ENCODE peak calls at places on chromosome 7, in six cellular contexts. F is stimulated activated CD4-positive, alpha-beta T cell treated with anti-CD3 and anti-CD28 coated beads, Interleukin-12 subunit alpha, Interleukin-12 subunit beta, amount 100 ng/mL, for 4 hours; B is A172; H is cerebellum; X is gastrocnemius medialis; P is CD8-positive, alpha-beta T cell. N is an unnamed sample.

GRCh38 chr7:81462672-81463071 is 307.2 kb downstream of the HGF start:
- DNase-seq in F (no peak), B (no peak), H (no peak), X (no peak), P (no peak), N (no peak)

GRCh38 chr7:130276796-130277762 is 10.4 kb downstream of the CPA2 start:
- DNase-seq in F (peak; percentile 28), B (peak; percentile 81), H (no peak), X (no peak), P (no peak), N (no peak)

GRCh38 chr7:138063400-138063799 is 12.9 kb upstream of the AKR1D1 start:
- DNase-seq in F (no peak), B (no peak), H (no peak), X (no peak), P (no peak), N (no peak)

GRCh38 chr7:134919240-134919641 is 67.1 kb upstream of the AGBL3 start:
- DNase-seq in F (no peak), B (no peak), H (no peak), X (no peak), P (no peak), N (no peak)

GRCh38 chr7:42012786-42013360 is 224.1 kb downstream of the GLI3 start:
- DNase-seq in F (no peak), B (no peak), H (no peak), X (no peak), P (no peak), N (no peak)

GRCh38 chr7:128954830-128955797 is 17.4 kb downstream of the IRF5 start:
- DNase-seq in F (no peak), B (no peak), H (no peak), X (no peak), P (no peak), N (no peak)

GRCh38 chr7:134777908-134778580 is 1.4 kb upstream of the CALD1 start:
- DNase-seq in F (no peak), B (no peak), H (no peak), X (no peak), P (no peak), N (no peak)

GRCh38 chr7:228610-229009 is 36.2 kb downstream of the FAM20C start:
- DNase-seq in F (no peak), B (no peak), H (no peak), X (no peak), P (no peak), N (no peak)

GRCh38 chr7:83413831-83414230 is 235.1 kb downstream of the SEMA3E start:
- DNase-seq in F (no peak), B (no peak), H (no peak), X (no peak), P (no peak), N (no peak)

GRCh38 chr7:115297651-115298050 is 375.8 kb downstream of the MDFIC start:
- DNase-seq in F (no peak), B (peak; percentile 73), H (no peak), X (no peak), P (no peak), N (no peak)

GRCh38 chr7:31767686-31768358 is 80.8 kb downstream of the PPP1R17 start:
- DNase-seq in F (no peak), B (no peak), H (no peak), X (no peak), P (no peak), N (no peak)

GRCh38 chr7:63073286-63073685 is 925.4 kb upstream of the ZNF722 start:
- DNase-seq in F (no peak), B (no peak), H (no peak), X (no peak), P (no peak), N (no peak)

GRCh38 chr7:87934699-87935372 is 785 bp downstream of the ADAM22 start:
- DNase-seq in F (no peak), B (no peak), H (peak; percentile 66), X (no peak), P (peak; percentile 20), N (no peak)